ENCODE peak calls at places on chromosomes 3 and 15, in eight cellular contexts. One of them, this sample, is unnamed.

GRCh38 chr15:100346866-100347512 is 5.2 kb upstream of the ADAMTS17 start:
- DNase-seq in psoas muscle: no peak
- DNase-seq in stomach: no peak
- DNase-seq in dorsolateral prefrontal cortex: no peak
- DNase-seq in IMR-90: no peak
- DNase-seq in mammary epithelial cell: no peak
- DNase-seq in hepatocyte: no peak
- DNase-seq in A549: no peak
- DNase-seq in this sample: no peak

GRCh38 chr3:14439501-14440167 is 37.2 kb downstream of the SLC6A6 start:
- DNase-seq in psoas muscle: peak
- DNase-seq in stomach: peak
- DNase-seq in dorsolateral prefrontal cortex: no peak
- DNase-seq in IMR-90: peak
- DNase-seq in mammary epithelial cell: no peak
- DNase-seq in hepatocyte: no peak
- DNase-seq in A549: no peak
- DNase-seq in this sample: peak

GRCh38 chr3:184164648-184165330 is 9.6 kb downstream of the DVL3 start:
- DNase-seq in psoas muscle: no peak
- DNase-seq in stomach: no peak
- DNase-seq in dorsolateral prefrontal cortex: no peak
- DNase-seq in IMR-90: no peak
- DNase-seq in mammary epithelial cell: no peak
- DNase-seq in hepatocyte: no peak
- DNase-seq in A549: no peak
- DNase-seq in this sample: no peak

GRCh38 chr3:134251731-134252391 is 1.2 kb upstream of the RYK start:
- DNase-seq in psoas muscle: peak
- DNase-seq in stomach: no peak
- DNase-seq in dorsolateral prefrontal cortex: no peak
- DNase-seq in IMR-90: no peak
- DNase-seq in mammary epithelial cell: no peak
- DNase-seq in hepatocyte: peak
- DNase-seq in A549: no peak
- DNase-seq in this sample: peak

GRCh38 chr3:55467099-55467498 is 20.0 kb downstream of the WNT5A start:
- DNase-seq in psoas muscle: no peak
- DNase-seq in stomach: no peak
- DNase-seq in dorsolateral prefrontal cortex: no peak
- DNase-seq in IMR-90: peak
- DNase-seq in mammary epithelial cell: no peak
- DNase-seq in hepatocyte: no peak
- DNase-seq in A549: no peak
- DNase-seq in this sample: no peak

GRCh38 chr15:29913528-29914135 is 91.4 kb upstream of the TJP1 start:
- DNase-seq in psoas muscle: no peak
- DNase-seq in stomach: no peak
- DNase-seq in dorsolateral prefrontal cortex: no peak
- DNase-seq in IMR-90: peak
- DNase-seq in mammary epithelial cell: no peak
- DNase-seq in hepatocyte: no peak
- DNase-seq in A549: no peak
- DNase-seq in this sample: no peak

GRCh38 chr15:70833897-70834765 is 19.8 kb downstream of the LARP6 start:
- DNase-seq in psoas muscle: no peak
- DNase-seq in stomach: no peak
- DNase-seq in dorsolateral prefrontal cortex: no peak
- DNase-seq in IMR-90: peak
- DNase-seq in mammary epithelial cell: peak
- DNase-seq in hepatocyte: peak
- DNase-seq in A549: peak
- DNase-seq in this sample: no peak

GRCh38 chr15:101608182-101608581 is 44.0 kb downstream of the TM2D3 start:
- DNase-seq in psoas muscle: peak
- DNase-seq in stomach: no peak
- DNase-seq in dorsolateral prefrontal cortex: no peak
- DNase-seq in IMR-90: no peak
- DNase-seq in mammary epithelial cell: no peak
- DNase-seq in hepatocyte: no peak
- DNase-seq in A549: no peak
- DNase-seq in this sample: no peak

GRCh38 chr3:36380171-36381031 is at the start of gene STAC:
- DNase-seq in psoas muscle: peak
- DNase-seq in stomach: no peak
- DNase-seq in dorsolateral prefrontal cortex: no peak
- DNase-seq in IMR-90: no peak
- DNase-seq in mammary epithelial cell: peak
- DNase-seq in hepatocyte: peak
- DNase-seq in A549: peak
- DNase-seq in this sample: peak

GRCh38 chr3:151852074-151852811 is 21.2 kb upstream of the SUCNR1 start:
- DNase-seq in psoas muscle: no peak
- DNase-seq in stomach: no peak
- DNase-seq in dorsolateral prefrontal cortex: no peak
- DNase-seq in IMR-90: no peak
- DNase-seq in mammary epithelial cell: no peak
- DNase-seq in hepatocyte: no peak
- DNase-seq in A549: no peak
- DNase-seq in this sample: no peak

GRCh38 chr15:41653760-41654159 is 6.4 kb upstream of the MGA start:
- DNase-seq in psoas muscle: no peak
- DNase-seq in stomach: no peak
- DNase-seq in dorsolateral prefrontal cortex: no peak
- DNase-seq in IMR-90: no peak
- DNase-seq in mammary epithelial cell: no peak
- DNase-seq in hepatocyte: no peak
- DNase-seq in A549: no peak
- DNase-seq in this sample: no peak

GRCh38 chr3:52722491-52722890 is 16.6 kb downstream of the SPCS1 start:
- DNase-seq in psoas muscle: no peak
- DNase-seq in stomach: no peak
- DNase-seq in dorsolateral prefrontal cortex: no peak
- DNase-seq in IMR-90: no peak
- DNase-seq in mammary epithelial cell: no peak
- DNase-seq in hepatocyte: no peak
- DNase-seq in A549: no peak
- DNase-seq in this sample: no peak

GRCh38 chr3:71033681-71034220 is 549.8 kb downstream of the FOXP1 start:
- DNase-seq in psoas muscle: no peak
- DNase-seq in stomach: no peak
- DNase-seq in dorsolateral prefrontal cortex: no peak
- DNase-seq in IMR-90: no peak
- DNase-seq in mammary epithelial cell: peak
- DNase-seq in hepatocyte: no peak
- DNase-seq in A549: no peak
- DNase-seq in this sample: no peak

GRCh38 chr3:182917134-182917533 is 63.2 kb downstream of the DCUN1D1 start:
- DNase-seq in psoas muscle: no peak
- DNase-seq in stomach: no peak
- DNase-seq in dorsolateral prefrontal cortex: no peak
- DNase-seq in IMR-90: no peak
- DNase-seq in mammary epithelial cell: no peak
- DNase-seq in hepatocyte: no peak
- DNase-seq in A549: no peak
- DNase-seq in this sample: no peak

GRCh38 chr3:182911782-182912111 is 68.6 kb downstream of the DCUN1D1 start:
- DNase-seq in psoas muscle: no peak
- DNase-seq in stomach: no peak
- DNase-seq in dorsolateral prefrontal cortex: no peak
- DNase-seq in IMR-90: no peak
- DNase-seq in mammary epithelial cell: peak
- DNase-seq in hepatocyte: no peak
- DNase-seq in A549: no peak
- DNase-seq in this sample: no peak

GRCh38 chr3:182912476-182912875 is 67.9 kb downstream of the DCUN1D1 start:
- DNase-seq in psoas muscle: no peak
- DNase-seq in stomach: no peak
- DNase-seq in dorsolateral prefrontal cortex: peak
- DNase-seq in IMR-90: no peak
- DNase-seq in mammary epithelial cell: no peak
- DNase-seq in hepatocyte: no peak
- DNase-seq in A549: no peak
- DNase-seq in this sample: no peak

GRCh38 chr3:182913889-182914288 is 66.4 kb downstream of the DCUN1D1 start:
- DNase-seq in psoas muscle: no peak
- DNase-seq in stomach: no peak
- DNase-seq in dorsolateral prefrontal cortex: no peak
- DNase-seq in IMR-90: no peak
- DNase-seq in mammary epithelial cell: no peak
- DNase-seq in hepatocyte: no peak
- DNase-seq in A549: no peak
- DNase-seq in this sample: no peak

GRCh38 chr3:182914341-182914740 is 66.0 kb downstream of the DCUN1D1 start:
- DNase-seq in psoas muscle: no peak
- DNase-seq in stomach: no peak
- DNase-seq in dorsolateral prefrontal cortex: no peak
- DNase-seq in IMR-90: peak
- DNase-seq in mammary epithelial cell: no peak
- DNase-seq in hepatocyte: no peak
- DNase-seq in A549: no peak
- DNase-seq in this sample: no peak
- H3K27ac ChIP-seq in psoas muscle: no peak
- H3K27ac ChIP-seq in stomach: no peak
- H3K27ac ChIP-seq in dorsolateral prefrontal cortex: no peak
- H3K27ac ChIP-seq in IMR-90: no peak
- H3K27ac ChIP-seq in mammary epithelial cell: no peak
- H3K27ac ChIP-seq in hepatocyte: no peak
- H3K27ac ChIP-seq in A549: no peak
- H3K27ac ChIP-seq in this sample: no peak

DNA sequence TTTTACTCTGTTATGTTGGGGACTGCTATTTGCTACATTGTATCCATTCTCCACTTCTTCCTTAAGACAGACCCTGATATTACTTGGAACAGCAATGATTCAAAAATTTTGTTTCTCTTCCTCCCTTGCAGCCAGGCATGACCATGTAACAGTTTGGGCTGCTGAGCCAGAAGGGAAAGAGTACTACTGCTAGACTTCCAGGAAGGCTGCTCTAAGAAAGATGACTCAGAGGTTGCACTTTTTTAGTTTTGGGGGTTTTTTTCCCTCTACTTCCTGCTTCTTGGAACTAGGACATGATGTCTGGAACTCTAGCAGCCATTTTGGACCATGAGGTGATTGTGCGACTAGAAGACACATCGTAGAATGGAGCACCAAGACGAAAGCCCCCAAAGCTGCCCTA is 10.3 kb downstream of the PRR20G start:
- DNase-seq in psoas muscle: no peak
- DNase-seq in stomach: no peak
- DNase-seq in dorsolateral prefrontal cortex: no peak
- DNase-seq in IMR-90: no peak
- DNase-seq in mammary epithelial cell: peak
- DNase-seq in hepatocyte: no peak
- DNase-seq in A549: no peak
- DNase-seq in this sample: no peak
- H3K27ac ChIP-seq in psoas muscle: no peak
- H3K27ac ChIP-seq in stomach: no peak
- H3K27ac ChIP-seq in dorsolateral prefrontal cortex: no peak
- H3K27ac ChIP-seq in IMR-90: no peak
- H3K27ac ChIP-seq in mammary epithelial cell: no peak
- H3K27ac ChIP-seq in hepatocyte: no peak
- H3K27ac ChIP-seq in A549: no peak
- H3K27ac ChIP-seq in this sample: no peak

GRCh38 chr3:188243124-188243795 is 89.3 kb downstream of the LPP start:
- DNase-seq in psoas muscle: no peak
- DNase-seq in stomach: no peak
- DNase-seq in dorsolateral prefrontal cortex: no peak
- DNase-seq in IMR-90: peak
- DNase-seq in mammary epithelial cell: peak
- DNase-seq in hepatocyte: no peak
- DNase-seq in A549: no peak
- DNase-seq in this sample: no peak

GRCh38 chr3:188240189-188240981 is 86.4 kb downstream of the LPP start:
- DNase-seq in psoas muscle: peak
- DNase-seq in stomach: no peak
- DNase-seq in dorsolateral prefrontal cortex: no peak
- DNase-seq in IMR-90: no peak
- DNase-seq in mammary epithelial cell: no peak
- DNase-seq in hepatocyte: no peak
- DNase-seq in A549: no peak
- DNase-seq in this sample: peak

GRCh38 chr3:188242426-188243123 is 88.6 kb downstream of the LPP start:
- DNase-seq in psoas muscle: no peak
- DNase-seq in stomach: no peak
- DNase-seq in dorsolateral prefrontal cortex: no peak
- DNase-seq in IMR-90: no peak
- DNase-seq in mammary epithelial cell: peak
- DNase-seq in hepatocyte: no peak
- DNase-seq in A549: no peak
- DNase-seq in this sample: no peak

GRCh38 chr3:188241072-188241471 is 87.1 kb downstream of the LPP start:
- DNase-seq in psoas muscle: peak
- DNase-seq in stomach: no peak
- DNase-seq in dorsolateral prefrontal cortex: peak
- DNase-seq in IMR-90: peak
- DNase-seq in mammary epithelial cell: no peak
- DNase-seq in hepatocyte: peak
- DNase-seq in A549: no peak
- DNase-seq in this sample: peak

GRCh38 chr3:188241883-188242282 is 87.9 kb downstream of the LPP start:
- DNase-seq in psoas muscle: no peak
- DNase-seq in stomach: no peak
- DNase-seq in dorsolateral prefrontal cortex: no peak
- DNase-seq in IMR-90: no peak
- DNase-seq in mammary epithelial cell: no peak
- DNase-seq in hepatocyte: no peak
- DNase-seq in A549: no peak
- DNase-seq in this sample: no peak
- H3K27ac ChIP-seq in psoas muscle: peak
- H3K27ac ChIP-seq in stomach: peak
- H3K27ac ChIP-seq in dorsolateral prefrontal cortex: no peak
- H3K27ac ChIP-seq in IMR-90: no peak
- H3K27ac ChIP-seq in mammary epithelial cell: no peak
- H3K27ac ChIP-seq in hepatocyte: peak
- H3K27ac ChIP-seq in A549: peak
- H3K27ac ChIP-seq in this sample: peak

GRCh38 chr3:157412323-157412845 is 24.3 kb upstream of the PTX3 start:
- DNase-seq in psoas muscle: no peak
- DNase-seq in stomach: no peak
- DNase-seq in dorsolateral prefrontal cortex: no peak
- DNase-seq in IMR-90: no peak
- DNase-seq in mammary epithelial cell: no peak
- DNase-seq in hepatocyte: no peak
- DNase-seq in A549: no peak
- DNase-seq in this sample: no peak
- H3K27ac ChIP-seq in psoas muscle: no peak
- H3K27ac ChIP-seq in stomach: no peak
- H3K27ac ChIP-seq in dorsolateral prefrontal cortex: no peak
- H3K27ac ChIP-seq in IMR-90: no peak
- H3K27ac ChIP-seq in mammary epithelial cell: no peak
- H3K27ac ChIP-seq in hepatocyte: no peak
- H3K27ac ChIP-seq in A549: no peak
- H3K27ac ChIP-seq in this sample: no peak

DNA sequence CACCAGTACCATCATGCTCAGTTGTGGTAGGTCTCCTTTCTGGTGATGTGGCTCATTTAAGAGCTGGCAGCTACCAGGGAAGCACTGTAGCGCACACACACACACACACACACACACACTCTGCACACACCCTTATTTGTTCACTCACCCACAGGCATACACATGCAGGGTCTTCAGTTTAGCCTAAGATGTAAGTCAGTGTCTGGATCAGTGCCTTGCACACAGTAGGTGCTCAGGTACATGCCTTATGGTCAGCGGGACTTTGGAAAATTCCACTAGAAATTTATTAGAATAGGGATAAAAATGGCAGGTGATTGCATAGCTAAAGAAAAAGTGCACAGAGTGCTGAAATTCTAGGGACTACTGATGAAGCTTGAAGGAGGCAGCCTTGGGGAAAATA is 23.6 kb downstream of the XYLB start:
- DNase-seq in psoas muscle: no peak
- DNase-seq in stomach: no peak
- DNase-seq in dorsolateral prefrontal cortex: no peak
- DNase-seq in IMR-90: no peak
- DNase-seq in mammary epithelial cell: no peak
- DNase-seq in hepatocyte: no peak
- DNase-seq in A549: no peak
- DNase-seq in this sample: no peak
- H3K27ac ChIP-seq in psoas muscle: no peak
- H3K27ac ChIP-seq in stomach: no peak
- H3K27ac ChIP-seq in dorsolateral prefrontal cortex: no peak
- H3K27ac ChIP-seq in IMR-90: no peak
- H3K27ac ChIP-seq in mammary epithelial cell: no peak
- H3K27ac ChIP-seq in hepatocyte: no peak
- H3K27ac ChIP-seq in A549: no peak
- H3K27ac ChIP-seq in this sample: no peak

This sample was measured in right cardiac atrium.